ENCODE peak calls at places on chromosome 20, in eight cellular contexts. X is progenitor cell of endocrine pancreas, O is cardiac fibroblast, Y is CD14-positive monocyte, Q is choroid plexus epithelial cell, R is H9, Z is esophagus muscularis mucosa, P is astrocyte of the spinal cord. L is an unnamed sample.

GRCh38 chr20:688809-689208 is 13.2 kb upstream of the SCRT2 start:
- DNase-seq in X (no peak), O (no peak), Y (peak; percentile 18), Q (peak; percentile 4), R (peak; percentile 72), Z (no peak), P (no peak), L (peak; percentile 52)

GRCh38 chr20:18524646-18525045 is 16.9 kb downstream of the SEC23B start:
- DNase-seq in X (no peak), O (peak; percentile 29), Y (no peak), Q (peak; percentile 42), R (no peak), Z (no peak), P (peak; percentile 24), L (no peak)

GRCh38 chr20:62697468-62697912 is 11.1 kb upstream of the NTSR1 start:
- DNase-seq in X (no peak), O (no peak), Y (no peak), Q (no peak), R (no peak), Z (no peak), P (no peak), L (no peak)

GRCh38 chr20:58306421-58307261 is 2.9 kb upstream of the RAB22A start:
- DNase-seq in X (no peak), O (peak; percentile 33), Y (peak; percentile 87), Q (peak; percentile 70), R (no peak), Z (no peak), P (peak; percentile 66), L (no peak)

GRCh38 chr20:49140834-49141233 is 47.3 kb downstream of the STAU1 start:
- DNase-seq in X (no peak), O (peak; percentile 7), Y (no peak), Q (no peak), R (no peak), Z (no peak), P (no peak), L (no peak)

GRCh38 chr20:56247954-56248782 is at the start of gene MC3R:
- DNase-seq in X (no peak), O (peak; percentile 52), Y (no peak), Q (peak; percentile 45), R (peak; percentile 79), Z (no peak), P (peak; percentile 3), L (peak; percentile 30)

GRCh38 chr20:48831702-48832422 is 4.1 kb upstream of the PREX1 start:
- DNase-seq in X (no peak), O (peak; percentile 78), Y (no peak), Q (no peak), R (no peak), Z (no peak), P (no peak), L (no peak)

GRCh38 chr20:18504479-18505060 is 3.2 kb upstream of the SEC23B start:
- DNase-seq in X (no peak), O (peak; percentile 75), Y (no peak), Q (peak; percentile 55), R (peak; percentile 30), Z (no peak), P (no peak), L (no peak)

GRCh38 chr20:57629976-57630525 is 9.8 kb upstream of the ZBP1 start:
- DNase-seq in X (no peak), O (no peak), Y (no peak), Q (no peak), R (no peak), Z (no peak), P (no peak), L (no peak)

GRCh38 chr20:48398506-48399449 is 429.0 kb downstream of the PREX1 start:
- DNase-seq in X (no peak), O (no peak), Y (no peak), Q (peak; percentile 71), R (no peak), Z (no peak), P (peak; percentile 12), L (peak; percentile 34)

GRCh38 chr20:57874141-57874540 is 164.3 kb upstream of the PMEPA1 start:
- DNase-seq in X (no peak), O (no peak), Y (no peak), Q (no peak), R (no peak), Z (peak; percentile 82), P (no peak), L (no peak)

GRCh38 chr20:56630086-56630493 is 984 bp downstream of the TFAP2C start:
- DNase-seq in X (peak; percentile 59), O (peak; percentile 46), Y (no peak), Q (peak; percentile 83), R (peak; percentile 85), Z (no peak), P (peak; percentile 87), L (peak; percentile 80)

GRCh38 chr20:56515657-56516381 is 8.7 kb upstream of the FAM209A start:
- DNase-seq in X (no peak), O (peak; percentile 52), Y (no peak), Q (peak; percentile 62), R (no peak), Z (no peak), P (peak; percentile 24), L (no peak)

GRCh38 chr20:38119446-38119845 is 45.6 kb downstream of the TGM2 start:
- DNase-seq in X (no peak), O (no peak), Y (no peak), Q (no peak), R (no peak), Z (peak; percentile 81), P (no peak), L (no peak)

GRCh38 chr20:63775096-63775978 is 35.8 kb downstream of the SLC2A4RG start:
- DNase-seq in X (peak; percentile 89), O (peak; percentile 42), Y (no peak), Q (peak; percentile 53), R (peak; percentile 89), Z (no peak), P (peak; percentile 45), L (peak; percentile 96)

GRCh38 chr20:12243327-12243726 is 325.6 kb downstream of the BTBD3 start:
- DNase-seq in X (no peak), O (no peak), Y (peak; percentile 71), Q (no peak), R (no peak), Z (no peak), P (no peak), L (no peak)
- TF ChIP-seq CTCF in X (no peak), O (no peak), Y (no peak), Q (no peak), R (no peak), Z (no peak), P (no peak), L (no peak)

DNA sequence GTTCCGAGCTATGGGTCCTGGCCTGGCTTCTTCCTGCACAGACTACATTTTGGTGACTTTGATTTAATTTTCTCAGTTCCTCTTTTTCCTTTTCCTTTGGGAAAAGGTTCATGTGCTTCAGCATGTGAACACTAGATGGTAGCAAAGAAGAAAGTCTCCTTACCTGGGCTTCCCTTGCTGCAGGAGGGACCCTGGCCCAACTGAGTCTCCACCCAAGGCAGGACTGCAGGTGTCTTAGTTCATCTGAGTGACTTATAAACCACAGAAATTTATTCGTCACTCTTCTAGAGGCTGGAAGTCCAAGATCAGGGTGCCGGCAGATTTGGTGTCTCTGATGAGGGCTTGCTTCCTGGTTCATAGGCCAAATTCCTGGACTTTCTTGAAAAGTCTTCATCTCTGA is 163.2 kb downstream of the SYCP2 start:
- DNase-seq in X (no peak), O (no peak), Y (no peak), Q (no peak), R (no peak), Z (no peak), P (no peak), L (no peak)
- TF ChIP-seq CTCF in X (peak; percentile 48), O (no peak), Y (no peak), Q (no peak), R (peak; percentile 63), Z (no peak), P (no peak), L (no peak)

GRCh38 chr20:10221022-10221421 is 2.4 kb downstream of the SNAP25 start:
- DNase-seq in X (no peak), O (no peak), Y (no peak), Q (no peak), R (no peak), Z (no peak), P (no peak), L (no peak)

GRCh38 chr20:10231290-10231689 is 12.7 kb downstream of the SNAP25 start:
- DNase-seq in X (no peak), O (no peak), Y (no peak), Q (no peak), R (no peak), Z (no peak), P (no peak), L (no peak)

GRCh38 chr20:10219993-10220750 is 1.5 kb downstream of the SNAP25 start:
- DNase-seq in X (no peak), O (no peak), Y (no peak), Q (no peak), R (no peak), Z (no peak), P (no peak), L (no peak)

GRCh38 chr20:10228330-10228729 is 9.7 kb downstream of the SNAP25 start:
- DNase-seq in X (no peak), O (no peak), Y (no peak), Q (no peak), R (no peak), Z (peak; percentile 60), P (no peak), L (no peak)

DNA sequence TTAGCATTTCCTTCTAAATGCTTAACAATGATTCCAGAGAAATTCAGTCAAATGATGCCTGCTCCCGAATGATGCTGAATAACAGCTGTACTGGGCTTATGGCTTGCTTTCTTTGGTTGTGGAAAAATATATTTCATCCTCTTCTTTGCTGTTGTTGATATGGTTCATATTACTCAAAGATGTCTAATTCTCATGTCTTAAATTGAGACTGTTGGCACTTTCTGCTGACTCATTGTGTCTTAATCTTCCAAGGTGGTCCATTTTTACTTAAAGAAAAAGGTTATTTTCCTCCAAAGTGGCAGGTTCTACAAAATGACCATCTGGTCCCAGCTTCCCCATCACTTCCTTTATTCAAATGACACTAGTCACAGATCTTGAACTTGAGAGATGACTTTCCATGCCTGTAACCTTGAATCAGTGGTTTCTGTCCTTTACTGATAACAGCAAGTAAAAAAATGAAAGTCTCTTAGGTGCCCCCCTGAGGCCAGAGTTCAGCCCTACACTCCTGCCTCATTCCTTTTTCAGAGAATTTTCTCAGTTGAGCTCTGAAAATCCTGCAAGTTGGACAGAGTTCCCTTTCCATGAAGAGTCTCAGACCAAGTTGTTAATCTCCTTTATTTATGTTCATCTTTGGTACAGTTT is 6.9 kb downstream of the SNAP25 start:
- DNase-seq in X (no peak), O (peak; percentile 5), Y (no peak), Q (no peak), R (no peak), Z (no peak), P (no peak), L (peak; percentile 10)
- TF ChIP-seq CTCF in X (peak; percentile 61), O (peak; percentile 19), Y (no peak), Q (peak; percentile 27), R (peak; percentile 73), Z (no peak), P (peak; percentile 37), L (peak; percentile 39)

GRCh38 chr20:46701556-46701955 is 7.9 kb upstream of the SLC2A10 start:
- DNase-seq in X (no peak), O (no peak), Y (no peak), Q (no peak), R (no peak), Z (no peak), P (no peak), L (no peak)
- TF ChIP-seq CTCF in X (no peak), O (no peak), Y (no peak), Q (no peak), R (no peak), Z (no peak), P (no peak), L (no peak)